ENCODE peak calls at places on chromosomes 3 and 15, in six cellular contexts. Q is mesenchymal stem cell, G is IMR-90, X is H1, Y is H9, K is trophoblast cell. V is an unnamed sample.

GRCh38 chr15:70566047-70566835 is 197.1 kb downstream of the UACA start:
- DNase-seq in Q (peak), G (no peak), X (no peak), Y (peak), K (no peak), V (no peak)

GRCh38 chr15:74497584-74497983 is 36.6 kb upstream of the UBL7 start:
- DNase-seq in Q (no peak), G (no peak), X (no peak), Y (no peak), K (peak), V (no peak)

GRCh38 chr15:78021761-78022160 is 55.8 kb downstream of the TBC1D2B start:
- DNase-seq in Q (no peak), G (no peak), X (no peak), Y (no peak), K (no peak), V (no peak)

GRCh38 chr3:81765425-81765824 is 4.0 kb upstream of the GBE1 start:
- DNase-seq in Q (no peak), G (peak), X (no peak), Y (no peak), K (no peak), V (no peak)

GRCh38 chr3:8529738-8530525 is 28.3 kb downstream of the LMCD1 start:
- DNase-seq in Q (peak), G (no peak), X (no peak), Y (no peak), K (no peak), V (no peak)

GRCh38 chr3:140276698-140277097 is 341.7 kb downstream of the CLSTN2 start:
- DNase-seq in Q (no peak), G (peak), X (peak), Y (peak), K (peak), V (no peak)

GRCh38 chr3:5122741-5123706 is 932 bp downstream of the ARL8B start:
- DNase-seq in Q (peak), G (peak), X (peak), Y (peak), K (peak), V (peak)

GRCh38 chr3:74599564-74599963 is 14.9 kb downstream of the CNTN3 start:
- DNase-seq in Q (no peak), G (peak), X (no peak), Y (no peak), K (no peak), V (no peak)

GRCh38 chr3:195385526-195385925 is 57.3 kb downstream of the ACAP2 start:
- DNase-seq in Q (peak), G (peak), X (no peak), Y (no peak), K (peak), V (peak)
- H4K91ac ChIP-seq in Q (no peak), G (no peak), X (no peak), Y (no peak), K (no peak), V (no peak)

DNA sequence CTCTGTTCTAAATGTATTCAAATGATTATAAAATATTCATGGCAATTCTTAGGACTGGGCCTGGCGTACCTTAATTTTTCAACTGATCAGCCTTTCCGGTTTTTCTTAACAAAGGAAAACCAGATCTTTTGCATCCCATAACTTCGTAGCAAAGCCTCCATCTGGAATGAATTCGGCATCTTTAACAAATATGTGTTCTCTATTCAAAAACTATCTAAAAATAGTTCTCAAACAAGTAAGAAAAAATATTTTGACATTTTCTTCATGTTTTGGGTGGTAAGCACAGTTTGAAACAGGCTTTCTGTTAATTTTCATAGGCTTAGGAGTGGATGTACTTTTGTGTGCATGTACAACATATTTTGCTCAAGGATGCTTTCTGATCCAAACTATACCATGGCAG is 55.0 kb downstream of the RBMS3 start:
- DNase-seq in Q (no peak), G (no peak), X (no peak), Y (no peak), K (no peak), V (no peak)
- H4K91ac ChIP-seq in Q (no peak), G (no peak), X (no peak), Y (no peak), K (no peak), V (no peak)

DNA sequence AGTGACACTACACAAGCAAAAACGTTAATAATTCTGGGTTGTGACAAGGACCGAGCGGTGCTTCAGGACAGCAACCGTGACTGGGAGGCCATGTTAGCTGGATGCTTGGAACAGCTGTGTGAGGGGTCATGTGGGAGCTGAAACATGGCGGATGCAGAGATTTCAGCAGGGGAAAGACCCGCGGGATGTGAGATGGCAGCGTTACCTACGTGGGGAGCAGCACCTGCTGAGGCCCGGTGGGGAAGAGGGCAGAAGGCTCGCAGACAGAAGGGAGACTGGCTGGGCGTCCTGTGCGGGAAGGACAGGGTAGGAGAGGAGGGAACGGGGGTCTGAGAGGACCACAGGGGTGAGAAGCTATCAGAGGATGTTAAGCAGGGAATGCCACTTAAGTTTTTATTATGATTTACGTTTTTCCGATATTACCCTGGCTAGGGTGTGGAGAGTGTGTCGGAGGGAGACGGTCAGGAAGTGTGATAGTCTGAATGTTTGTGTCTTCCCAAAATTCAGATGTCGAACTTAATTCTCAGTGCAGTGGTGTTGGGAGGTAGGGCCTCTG is 228.8 kb upstream of the LYSMD4 start:
- DNase-seq in Q (no peak), G (no peak), X (no peak), Y (no peak), K (no peak), V (no peak)
- H4K91ac ChIP-seq in Q (no peak), G (no peak), X (no peak), Y (no peak), K (no peak), V (no peak)

DNA sequence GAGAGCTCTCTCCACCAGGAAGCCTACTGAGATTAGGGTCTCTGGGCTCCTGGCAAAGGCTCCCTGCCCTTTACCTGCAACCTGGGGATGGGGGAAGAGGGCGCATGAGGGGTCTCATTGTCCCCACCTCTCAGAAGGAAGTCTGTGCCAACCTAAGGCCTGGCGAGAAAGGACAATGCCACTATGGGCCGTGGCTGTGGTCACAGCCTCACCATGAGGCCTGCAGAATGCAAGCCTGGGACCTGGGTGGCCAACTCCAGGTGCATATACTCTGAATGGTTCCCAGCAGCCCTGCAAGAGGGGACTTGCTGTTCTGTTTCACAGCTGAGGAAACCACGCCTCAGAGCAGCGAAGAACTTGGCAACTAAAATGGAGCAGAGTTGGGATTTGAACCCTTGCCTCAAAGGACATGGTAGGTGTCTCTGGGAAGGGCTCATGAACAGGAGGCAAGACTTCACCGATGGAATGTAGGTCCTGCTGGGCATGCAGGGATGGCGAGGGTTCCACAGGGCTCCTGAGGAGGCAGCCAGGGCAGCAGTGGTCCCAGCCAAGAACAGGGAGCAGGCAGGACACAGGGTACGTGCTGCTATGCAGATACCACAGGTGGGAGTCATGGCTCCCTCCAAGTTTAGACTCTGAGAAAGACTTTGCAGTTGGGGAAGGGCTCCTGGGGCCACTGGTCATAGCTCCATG is 1.1 kb downstream of the MYL3 start:
- DNase-seq in Q (no peak), G (no peak), X (no peak), Y (no peak), K (no peak), V (no peak)
- H4K91ac ChIP-seq in Q (no peak), G (no peak), X (no peak), Y (no peak), K (no peak), V (no peak)

GRCh38 chr15:89402406-89402805 is 67.8 kb upstream of the POLG start:
- DNase-seq in Q (no peak), G (no peak), X (no peak), Y (no peak), K (no peak), V (no peak)
- H4K91ac ChIP-seq in Q (no peak), G (no peak), X (no peak), Y (no peak), K (no peak), V (no peak)